ENCODE peak calls at places on chromosome 19, in five cellular contexts. D is aorta; L is memory B cell; Z is stimulated activated CD4-positive, alpha-beta T cell treated with anti-CD3 and anti-CD28 coated beads, Interleukin-1b, Interleukin-23, amount 100 ng/mL, for 24 hours; A is NCI-H2107. V is an unnamed sample.

GRCh38 chr19:34241513-34242337 is 12.6 kb upstream of the GARRE1 start:
- DNase-seq in D (no peak), L (no peak), Z (no peak), A (peak), V (peak)

GRCh38 chr19:17718467-17718987 is 753 bp upstream of the MAP1S start:
- DNase-seq in D (no peak), L (no peak), Z (no peak), A (no peak), V (no peak)

GRCh38 chr19:4390017-4390861 is 10.1 kb downstream of the SH3GL1 start:
- DNase-seq in D (no peak), L (no peak), Z (no peak), A (peak), V (no peak)

GRCh38 chr19:58154679-58155648 is 4.4 kb upstream of the ZNF329 start:
- DNase-seq in D (peak), L (peak), Z (peak), A (peak), V (peak)

GRCh38 chr19:8569066-8569761 is 8.0 kb downstream of the MYO1F start:
- DNase-seq in D (no peak), L (no peak), Z (no peak), A (no peak), V (no peak)

GRCh38 chr19:10416380-10417257 is 3.7 kb upstream of the PDE4A start:
- DNase-seq in D (peak), L (peak), Z (peak), A (peak), V (peak)

GRCh38 chr19:7926021-7926726 is at the start of gene CTXN1:
- DNase-seq in D (peak), L (peak), Z (peak), A (peak), V (peak)

GRCh38 chr19:43594710-43595604 is 977 bp downstream of the IRGQ start:
- DNase-seq in D (peak), L (peak), Z (no peak), A (peak), V (peak)

GRCh38 chr19:1245884-1246816 is 2.2 kb upstream of the MIDN start:
- DNase-seq in D (no peak), L (no peak), Z (no peak), A (no peak), V (peak)

GRCh38 chr19:46722421-46723022 is 5.6 kb upstream of the PRKD2 start:
- DNase-seq in D (no peak), L (no peak), Z (no peak), A (no peak), V (peak)

GRCh38 chr19:53785196-53785889 is 38.8 kb downstream of the NLRP12 start:
- DNase-seq in D (no peak), L (no peak), Z (no peak), A (no peak), V (no peak)

GRCh38 chr19:3982701-3983541 is 2.3 kb downstream of the EEF2 start:
- DNase-seq in D (no peak), L (no peak), Z (no peak), A (no peak), V (no peak)

GRCh38 chr19:53196777-53197396 is 3.7 kb upstream of the ZNF665 start:
- DNase-seq in D (peak), L (peak), Z (peak), A (peak), V (peak)